ENCODE peak calls at places on chromosome 6, in seven cellular contexts. F is RCC 7860; H is NCI-H146; P is GM03348; K is CD4-positive, alpha-beta T cell; E is Peyer's patch; L is mesendoderm. Z is an unnamed sample.
A peak's percentile ranks its signal among the peaks of the same experiment; 100 is the strongest.

GRCh38 chr6:148524976-148525375 is 182.3 kb downstream of the SASH1 start:
- DNase-seq in F (peak; percentile 55), H (no peak), P (no peak), K (no peak), E (no peak), L (no peak), Z (no peak)

GRCh38 chr6:63565058-63565726 is 7.1 kb upstream of the LOC128125822 start:
- DNase-seq in F (peak; percentile 25), H (peak; percentile 3), P (no peak), K (no peak), E (no peak), L (no peak), Z (peak; percentile 98)

GRCh38 chr6:132978685-132979084 is 164.3 kb downstream of the RPS12 start:
- DNase-seq in F (no peak), H (no peak), P (no peak), K (no peak), E (no peak), L (no peak), Z (no peak)

GRCh38 chr6:142088858-142089216 is 43.9 kb upstream of the GJE1 start:
- DNase-seq in F (no peak), H (peak; percentile 9), P (peak; percentile 57), K (no peak), E (no peak), L (peak; percentile 65), Z (no peak)

GRCh38 chr6:15264412-15264811 is 18.5 kb downstream of the JARID2 start:
- DNase-seq in F (no peak), H (no peak), P (no peak), K (no peak), E (no peak), L (no peak), Z (no peak)

GRCh38 chr6:50989123-50989522 is 170.5 kb downstream of the TFAP2B start:
- DNase-seq in F (no peak), H (no peak), P (no peak), K (no peak), E (no peak), L (no peak), Z (no peak)

GRCh38 chr6:5723905-5724691 is 282.6 kb downstream of the NRN1 start:
- DNase-seq in F (no peak), H (no peak), P (no peak), K (no peak), E (no peak), L (no peak), Z (no peak)

GRCh38 chr6:83708546-83708969 is 343 bp downstream of the SNAP91 start:
- DNase-seq in F (no peak), H (peak; percentile 69), P (peak; percentile 47), K (no peak), E (no peak), L (peak; percentile 45), Z (no peak)

GRCh38 chr6:167898673-167899311 is 72.1 kb downstream of the AFDN start:
- DNase-seq in F (peak; percentile 42), H (peak; percentile 23), P (peak; percentile 56), K (no peak), E (no peak), L (peak; percentile 53), Z (peak; percentile 43)

GRCh38 chr6:139131736-139132285 is 3.1 kb upstream of the HECA start:
- DNase-seq in F (no peak), H (no peak), P (no peak), K (no peak), E (no peak), L (no peak), Z (no peak)

GRCh38 chr6:153927867-153928266 is 111.2 kb upstream of the OPRM1 start:
- DNase-seq in F (no peak), H (no peak), P (no peak), K (no peak), E (no peak), L (no peak), Z (no peak)

GRCh38 chr6:108562503-108562993 is 1.8 kb downstream of the FOXO3 start:
- DNase-seq in F (peak; percentile 91), H (peak; percentile 54), P (peak; percentile 62), K (no peak), E (peak; percentile 70), L (peak; percentile 99), Z (peak; percentile 80)

GRCh38 chr6:169988769-169989550 is 237.5 kb downstream of the ERMARD start:
- DNase-seq in F (no peak), H (no peak), P (no peak), K (no peak), E (peak; percentile 39), L (no peak), Z (no peak)

GRCh38 chr6:84278311-84278710 is 50.9 kb upstream of the CEP162 start:
- DNase-seq in F (no peak), H (no peak), P (peak; percentile 17), K (no peak), E (no peak), L (no peak), Z (no peak)